ENCODE peak calls at places on chromosomes 16 and 17, in eight cellular contexts. One of them, this sample, is unnamed.

GRCh38 chr17:54269886-54270285 is 447.2 kb downstream of the KIF2B start:
- DNase-seq in HCT116: no peak
- DNase-seq in WERI-Rb-1: no peak
- DNase-seq in endodermal cell: no peak
- DNase-seq in right atrium auricular region: no peak
- DNase-seq in tibial artery: no peak
- DNase-seq in heart right ventricle: no peak
- DNase-seq in neural progenitor cell: no peak
- DNase-seq in this sample: no peak

GRCh38 chr17:77120866-77121265 is 19.9 kb upstream of the SEC14L1 start:
- DNase-seq in HCT116: no peak
- DNase-seq in WERI-Rb-1: no peak
- DNase-seq in endodermal cell: no peak
- DNase-seq in right atrium auricular region: no peak
- DNase-seq in tibial artery: no peak
- DNase-seq in heart right ventricle: no peak
- DNase-seq in neural progenitor cell: no peak
- DNase-seq in this sample: no peak

GRCh38 chr16:15954814-15955151 is 5.4 kb downstream of the ABCC1 start:
- DNase-seq in HCT116: no peak
- DNase-seq in WERI-Rb-1: no peak
- DNase-seq in endodermal cell: no peak
- DNase-seq in right atrium auricular region: peak
- DNase-seq in tibial artery: peak
- DNase-seq in heart right ventricle: no peak
- DNase-seq in neural progenitor cell: no peak
- DNase-seq in this sample: no peak

GRCh38 chr16:84314373-84314772 is 19.7 kb downstream of the WFDC1 start:
- DNase-seq in HCT116: no peak
- DNase-seq in WERI-Rb-1: no peak
- DNase-seq in endodermal cell: peak
- DNase-seq in right atrium auricular region: no peak
- DNase-seq in tibial artery: no peak
- DNase-seq in heart right ventricle: no peak
- DNase-seq in neural progenitor cell: no peak
- DNase-seq in this sample: no peak

GRCh38 chr17:42566215-42566872 is 556 bp upstream of the MLX start:
- DNase-seq in HCT116: no peak
- DNase-seq in WERI-Rb-1: peak
- DNase-seq in endodermal cell: no peak
- DNase-seq in right atrium auricular region: no peak
- DNase-seq in tibial artery: no peak
- DNase-seq in heart right ventricle: no peak
- DNase-seq in neural progenitor cell: no peak
- DNase-seq in this sample: no peak

GRCh38 chr17:42843358-42843934 is 934 bp upstream of the AOC2 start:
- DNase-seq in HCT116: peak
- DNase-seq in WERI-Rb-1: peak
- DNase-seq in endodermal cell: peak
- DNase-seq in right atrium auricular region: no peak
- DNase-seq in tibial artery: peak
- DNase-seq in heart right ventricle: peak
- DNase-seq in neural progenitor cell: peak
- DNase-seq in this sample: peak

GRCh38 chr17:8105957-8106398 is 12.3 kb downstream of the ALOXE3 start:
- DNase-seq in HCT116: no peak
- DNase-seq in WERI-Rb-1: peak
- DNase-seq in endodermal cell: no peak
- DNase-seq in right atrium auricular region: no peak
- DNase-seq in tibial artery: no peak
- DNase-seq in heart right ventricle: no peak
- DNase-seq in neural progenitor cell: no peak
- DNase-seq in this sample: no peak

GRCh38 chr16:10637337-10638037 is 57.1 kb upstream of the EMP2 start:
- DNase-seq in HCT116: no peak
- DNase-seq in WERI-Rb-1: no peak
- DNase-seq in endodermal cell: no peak
- DNase-seq in right atrium auricular region: no peak
- DNase-seq in tibial artery: no peak
- DNase-seq in heart right ventricle: no peak
- DNase-seq in neural progenitor cell: no peak
- DNase-seq in this sample: no peak

GRCh38 chr16:3058173-3059030 is 7.0 kb upstream of the IL32 start:
- DNase-seq in HCT116: peak
- DNase-seq in WERI-Rb-1: peak
- DNase-seq in endodermal cell: peak
- DNase-seq in right atrium auricular region: no peak
- DNase-seq in tibial artery: peak
- DNase-seq in heart right ventricle: peak
- DNase-seq in neural progenitor cell: peak
- DNase-seq in this sample: no peak

GRCh38 chr16:27318399-27319256 is 4.9 kb downstream of the IL4R start:
- DNase-seq in HCT116: no peak
- DNase-seq in WERI-Rb-1: no peak
- DNase-seq in endodermal cell: peak
- DNase-seq in right atrium auricular region: no peak
- DNase-seq in tibial artery: peak
- DNase-seq in heart right ventricle: no peak
- DNase-seq in neural progenitor cell: no peak
- DNase-seq in this sample: peak

GRCh38 chr17:14270508-14270907 is 30.4 kb upstream of the HS3ST3B1 start:
- DNase-seq in HCT116: no peak
- DNase-seq in WERI-Rb-1: no peak
- DNase-seq in endodermal cell: peak
- DNase-seq in right atrium auricular region: no peak
- DNase-seq in tibial artery: no peak
- DNase-seq in heart right ventricle: no peak
- DNase-seq in neural progenitor cell: no peak
- DNase-seq in this sample: no peak

GRCh38 chr16:4667203-4667983 is 26.0 kb upstream of the NUDT16L1 start:
- DNase-seq in HCT116: no peak
- DNase-seq in WERI-Rb-1: no peak
- DNase-seq in endodermal cell: no peak
- DNase-seq in right atrium auricular region: no peak
- DNase-seq in tibial artery: no peak
- DNase-seq in heart right ventricle: no peak
- DNase-seq in neural progenitor cell: no peak
- DNase-seq in this sample: no peak

GRCh38 chr16:4661661-4662060 is 31.7 kb upstream of the NUDT16L1 start:
- DNase-seq in HCT116: no peak
- DNase-seq in WERI-Rb-1: no peak
- DNase-seq in endodermal cell: no peak
- DNase-seq in right atrium auricular region: no peak
- DNase-seq in tibial artery: no peak
- DNase-seq in heart right ventricle: no peak
- DNase-seq in neural progenitor cell: no peak
- DNase-seq in this sample: no peak

GRCh38 chr16:4666537-4667202 is 26.7 kb upstream of the NUDT16L1 start:
- DNase-seq in HCT116: no peak
- DNase-seq in WERI-Rb-1: no peak
- DNase-seq in endodermal cell: no peak
- DNase-seq in right atrium auricular region: no peak
- DNase-seq in tibial artery: no peak
- DNase-seq in heart right ventricle: no peak
- DNase-seq in neural progenitor cell: no peak
- DNase-seq in this sample: no peak

GRCh38 chr16:4663756-4664465 is 29.5 kb upstream of the NUDT16L1 start:
- DNase-seq in HCT116: no peak
- DNase-seq in WERI-Rb-1: no peak
- DNase-seq in endodermal cell: no peak
- DNase-seq in right atrium auricular region: peak
- DNase-seq in tibial artery: peak
- DNase-seq in heart right ventricle: peak
- DNase-seq in neural progenitor cell: no peak
- DNase-seq in this sample: no peak

GRCh38 chr16:4664538-4665418 is 28.6 kb upstream of the NUDT16L1 start:
- DNase-seq in HCT116: no peak
- DNase-seq in WERI-Rb-1: peak
- DNase-seq in endodermal cell: no peak
- DNase-seq in right atrium auricular region: no peak
- DNase-seq in tibial artery: no peak
- DNase-seq in heart right ventricle: peak
- DNase-seq in neural progenitor cell: no peak
- DNase-seq in this sample: peak
- H3K4me3 ChIP-seq in HCT116: no peak
- H3K4me3 ChIP-seq in WERI-Rb-1: no peak
- H3K4me3 ChIP-seq in endodermal cell: no peak
- H3K4me3 ChIP-seq in right atrium auricular region: no peak
- H3K4me3 ChIP-seq in tibial artery: no peak
- H3K4me3 ChIP-seq in heart right ventricle: no peak
- H3K4me3 ChIP-seq in neural progenitor cell: no peak
- H3K4me3 ChIP-seq in this sample: no peak

DNA sequence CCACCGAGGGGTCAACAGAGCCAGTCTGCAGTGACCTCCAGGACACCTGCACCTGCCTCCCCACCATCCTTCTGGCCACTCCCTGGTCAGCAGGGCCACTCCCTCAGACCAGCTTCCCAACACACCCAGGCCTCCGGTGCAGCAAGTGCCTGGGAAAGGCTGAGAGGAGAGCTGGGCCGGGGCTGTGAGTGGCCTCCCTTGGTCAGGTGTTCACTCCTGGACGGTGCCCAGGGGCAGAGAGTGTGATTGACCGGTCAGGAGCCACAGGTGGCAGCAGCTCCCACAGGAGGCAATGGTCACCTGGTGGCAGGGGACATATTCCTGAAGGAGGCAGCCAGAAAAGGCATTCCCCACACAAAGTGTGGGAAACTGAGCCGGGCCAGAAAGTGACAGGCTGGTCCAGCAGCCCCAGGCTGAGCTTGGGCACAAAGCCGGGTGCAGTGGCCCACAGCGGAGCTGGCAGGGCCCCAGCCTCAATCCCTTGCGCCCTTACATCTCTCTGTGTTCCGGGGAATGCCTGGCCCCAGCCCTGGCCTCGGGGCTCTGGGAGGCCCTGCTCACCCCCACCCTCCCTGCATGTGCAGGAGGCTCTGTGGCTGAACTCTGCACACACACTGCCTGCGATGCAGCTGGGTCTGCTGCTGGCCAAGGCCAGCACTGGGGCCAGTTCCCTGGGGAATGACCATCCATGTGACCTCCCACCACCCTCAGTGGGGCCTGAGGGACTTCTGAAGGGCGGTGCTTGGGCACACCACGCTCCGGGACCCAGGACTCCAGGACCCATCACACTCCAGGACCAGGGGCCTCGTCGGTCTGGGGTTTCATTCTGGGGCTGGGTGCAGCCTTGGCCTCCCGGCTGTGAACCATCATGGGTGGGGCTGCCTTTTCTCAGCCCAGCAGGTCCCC is 1.2 kb upstream of the C17orf99 start:
- DNase-seq in HCT116: no peak
- DNase-seq in WERI-Rb-1: no peak
- DNase-seq in endodermal cell: peak
- DNase-seq in right atrium auricular region: no peak
- DNase-seq in tibial artery: no peak
- DNase-seq in heart right ventricle: peak
- DNase-seq in neural progenitor cell: no peak
- DNase-seq in this sample: peak
- H3K27ac ChIP-seq in HCT116: no peak
- H3K27ac ChIP-seq in WERI-Rb-1: no peak
- H3K27ac ChIP-seq in endodermal cell: no peak
- H3K27ac ChIP-seq in right atrium auricular region: peak
- H3K27ac ChIP-seq in tibial artery: no peak
- H3K27ac ChIP-seq in heart right ventricle: peak
- H3K27ac ChIP-seq in neural progenitor cell: no peak
- H3K27ac ChIP-seq in this sample: peak

GRCh38 chr17:45029096-45029495 is 22.3 kb downstream of the DCAKD start:
- DNase-seq in HCT116: no peak
- DNase-seq in WERI-Rb-1: no peak
- DNase-seq in endodermal cell: no peak
- DNase-seq in right atrium auricular region: no peak
- DNase-seq in tibial artery: no peak
- DNase-seq in heart right ventricle: no peak
- DNase-seq in neural progenitor cell: no peak
- DNase-seq in this sample: no peak

GRCh38 chr17:45031231-45032149 is 19.9 kb downstream of the DCAKD start:
- DNase-seq in HCT116: no peak
- DNase-seq in WERI-Rb-1: no peak
- DNase-seq in endodermal cell: no peak
- DNase-seq in right atrium auricular region: no peak
- DNase-seq in tibial artery: no peak
- DNase-seq in heart right ventricle: no peak
- DNase-seq in neural progenitor cell: no peak
- DNase-seq in this sample: no peak

GRCh38 chr17:45029758-45030423 is 21.5 kb downstream of the DCAKD start:
- DNase-seq in HCT116: no peak
- DNase-seq in WERI-Rb-1: no peak
- DNase-seq in endodermal cell: no peak
- DNase-seq in right atrium auricular region: no peak
- DNase-seq in tibial artery: no peak
- DNase-seq in heart right ventricle: no peak
- DNase-seq in neural progenitor cell: no peak
- DNase-seq in this sample: no peak

GRCh38 chr17:45032150-45032493 is 19.3 kb downstream of the DCAKD start:
- DNase-seq in HCT116: no peak
- DNase-seq in WERI-Rb-1: no peak
- DNase-seq in endodermal cell: no peak
- DNase-seq in right atrium auricular region: no peak
- DNase-seq in tibial artery: no peak
- DNase-seq in heart right ventricle: no peak
- DNase-seq in neural progenitor cell: no peak
- DNase-seq in this sample: no peak

GRCh38 chr17:45030733-45031132 is 20.7 kb downstream of the DCAKD start:
- DNase-seq in HCT116: no peak
- DNase-seq in WERI-Rb-1: no peak
- DNase-seq in endodermal cell: no peak
- DNase-seq in right atrium auricular region: no peak
- DNase-seq in tibial artery: no peak
- DNase-seq in heart right ventricle: no peak
- DNase-seq in neural progenitor cell: no peak
- DNase-seq in this sample: no peak
- TF ChIP-seq CTCF in HCT116: no peak
- TF ChIP-seq CTCF in WERI-Rb-1: no peak
- TF ChIP-seq CTCF in endodermal cell: no peak
- TF ChIP-seq CTCF in right atrium auricular region: no peak
- TF ChIP-seq CTCF in tibial artery: no peak
- TF ChIP-seq CTCF in heart right ventricle: no peak
- TF ChIP-seq CTCF in neural progenitor cell: no peak
- TF ChIP-seq CTCF in this sample: no peak

GRCh38 chr17:68794636-68795503 is 160.3 kb downstream of the ABCA8 start:
- DNase-seq in HCT116: no peak
- DNase-seq in WERI-Rb-1: no peak
- DNase-seq in endodermal cell: no peak
- DNase-seq in right atrium auricular region: no peak
- DNase-seq in tibial artery: peak
- DNase-seq in heart right ventricle: peak
- DNase-seq in neural progenitor cell: no peak
- DNase-seq in this sample: no peak
- H3K4me3 ChIP-seq in HCT116: no peak
- H3K4me3 ChIP-seq in WERI-Rb-1: no peak
- H3K4me3 ChIP-seq in endodermal cell: peak
- H3K4me3 ChIP-seq in right atrium auricular region: no peak
- H3K4me3 ChIP-seq in tibial artery: no peak
- H3K4me3 ChIP-seq in heart right ventricle: no peak
- H3K4me3 ChIP-seq in neural progenitor cell: no peak
- H3K4me3 ChIP-seq in this sample: no peak

GRCh38 chr17:10622610-10623485 is 34.3 kb downstream of the MYH3 start:
- DNase-seq in HCT116: no peak
- DNase-seq in WERI-Rb-1: no peak
- DNase-seq in endodermal cell: no peak
- DNase-seq in right atrium auricular region: no peak
- DNase-seq in tibial artery: no peak
- DNase-seq in heart right ventricle: no peak
- DNase-seq in neural progenitor cell: no peak
- DNase-seq in this sample: no peak
- H3K27ac ChIP-seq in HCT116: no peak
- H3K27ac ChIP-seq in WERI-Rb-1: no peak
- H3K27ac ChIP-seq in endodermal cell: no peak
- H3K27ac ChIP-seq in right atrium auricular region: no peak
- H3K27ac ChIP-seq in tibial artery: no peak
- H3K27ac ChIP-seq in heart right ventricle: no peak
- H3K27ac ChIP-seq in neural progenitor cell: no peak
- H3K27ac ChIP-seq in this sample: no peak

GRCh38 chr16:4297480-4297879 is 18.4 kb upstream of the GLIS2 start:
- DNase-seq in HCT116: no peak
- DNase-seq in WERI-Rb-1: peak
- DNase-seq in endodermal cell: no peak
- DNase-seq in right atrium auricular region: no peak
- DNase-seq in tibial artery: no peak
- DNase-seq in heart right ventricle: no peak
- DNase-seq in neural progenitor cell: no peak
- DNase-seq in this sample: no peak
- TF ChIP-seq CTCF in HCT116: no peak
- TF ChIP-seq CTCF in WERI-Rb-1: peak
- TF ChIP-seq CTCF in endodermal cell: no peak
- TF ChIP-seq CTCF in right atrium auricular region: no peak
- TF ChIP-seq CTCF in tibial artery: no peak
- TF ChIP-seq CTCF in heart right ventricle: no peak
- TF ChIP-seq CTCF in neural progenitor cell: no peak
- TF ChIP-seq CTCF in this sample: no peak